ENCODE peak calls at places on chromosomes 16 and 17, in eight cellular contexts. One of them, this sample, is unnamed.

GRCh38 chr16:380837-381787 is 666 bp downstream of the PGAP6 start:
- DNase-seq in lower leg skin: no peak
- DNase-seq in left lung: no peak
- DNase-seq in right cardiac atrium: peak
- DNase-seq in heart left ventricle: peak
- DNase-seq in GM23248: peak
- DNase-seq in CD8-positive, alpha-beta memory T cell: no peak
- DNase-seq in ascending aorta: no peak
- DNase-seq in this sample: no peak

GRCh38 chr17:77385750-77386501 is 245.2 kb downstream of the SEC14L1 start:
- DNase-seq in heart left ventricle: peak
- DNase-seq in ascending aorta: no peak
- DNase-seq in CD8-positive, alpha-beta memory T cell: no peak
- DNase-seq in GM23248: peak
- DNase-seq in left lung: no peak
- DNase-seq in lower leg skin: no peak
- DNase-seq in right cardiac atrium: peak
- DNase-seq in this sample: peak

GRCh38 chr17:652310-652709 is 62.3 kb downstream of the VPS53 start:
- DNase-seq in lower leg skin: peak
- DNase-seq in left lung: no peak
- DNase-seq in GM23248: peak
- DNase-seq in right cardiac atrium: peak
- DNase-seq in heart left ventricle: peak
- DNase-seq in ascending aorta: peak
- DNase-seq in CD8-positive, alpha-beta memory T cell: no peak
- DNase-seq in this sample: no peak

GRCh38 chr17:50181155-50181554 is 15.3 kb downstream of the SGCA start:
- DNase-seq in GM23248: no peak
- DNase-seq in right cardiac atrium: peak
- DNase-seq in CD8-positive, alpha-beta memory T cell: no peak
- DNase-seq in lower leg skin: no peak
- DNase-seq in left lung: no peak
- DNase-seq in heart left ventricle: no peak
- DNase-seq in ascending aorta: no peak
- DNase-seq in this sample: no peak

GRCh38 chr17:81711814-81712467 is at the start of gene SLC25A10:
- DNase-seq in left lung: peak
- DNase-seq in right cardiac atrium: peak
- DNase-seq in CD8-positive, alpha-beta memory T cell: peak
- DNase-seq in ascending aorta: peak
- DNase-seq in heart left ventricle: peak
- DNase-seq in lower leg skin: no peak
- DNase-seq in GM23248: peak
- DNase-seq in this sample: peak

GRCh38 chr17:48711128-48711527 is 11.2 kb downstream of the PRAC1 start:
- DNase-seq in right cardiac atrium: no peak
- DNase-seq in GM23248: no peak
- DNase-seq in heart left ventricle: no peak
- DNase-seq in CD8-positive, alpha-beta memory T cell: no peak
- DNase-seq in lower leg skin: no peak
- DNase-seq in left lung: no peak
- DNase-seq in ascending aorta: no peak
- DNase-seq in this sample: no peak

GRCh38 chr16:12580809-12581208 is 222.9 kb downstream of the CPPED1 start:
- DNase-seq in right cardiac atrium: no peak
- DNase-seq in heart left ventricle: no peak
- DNase-seq in GM23248: no peak
- DNase-seq in ascending aorta: no peak
- DNase-seq in left lung: no peak
- DNase-seq in lower leg skin: no peak
- DNase-seq in CD8-positive, alpha-beta memory T cell: no peak
- DNase-seq in this sample: no peak

GRCh38 chr17:17740627-17741237 is 59.5 kb downstream of the RAI1 start:
- DNase-seq in left lung: no peak
- DNase-seq in GM23248: no peak
- DNase-seq in CD8-positive, alpha-beta memory T cell: no peak
- DNase-seq in heart left ventricle: no peak
- DNase-seq in right cardiac atrium: no peak
- DNase-seq in ascending aorta: no peak
- DNase-seq in lower leg skin: no peak
- DNase-seq in this sample: no peak

GRCh38 chr17:68732301-68732749 is 131.2 kb upstream of the FAM20A start:
- DNase-seq in GM23248: peak
- DNase-seq in right cardiac atrium: no peak
- DNase-seq in lower leg skin: no peak
- DNase-seq in CD8-positive, alpha-beta memory T cell: no peak
- DNase-seq in heart left ventricle: no peak
- DNase-seq in left lung: no peak
- DNase-seq in ascending aorta: no peak
- DNase-seq in this sample: peak

GRCh38 chr17:32746698-32747097 is 130.2 kb downstream of the MYO1D start:
- DNase-seq in CD8-positive, alpha-beta memory T cell: no peak
- DNase-seq in lower leg skin: no peak
- DNase-seq in heart left ventricle: no peak
- DNase-seq in right cardiac atrium: no peak
- DNase-seq in ascending aorta: no peak
- DNase-seq in left lung: no peak
- DNase-seq in GM23248: peak
- DNase-seq in this sample: peak

GRCh38 chr16:35506018-35506897 is 2046.8 kb downstream of the TP53TG3F start:
- DNase-seq in heart left ventricle: no peak
- DNase-seq in ascending aorta: no peak
- DNase-seq in GM23248: no peak
- DNase-seq in CD8-positive, alpha-beta memory T cell: no peak
- DNase-seq in lower leg skin: no peak
- DNase-seq in left lung: no peak
- DNase-seq in right cardiac atrium: no peak
- DNase-seq in this sample: peak

GRCh38 chr16:964696-965395 is 5.9 kb downstream of the LMF1 start:
- DNase-seq in right cardiac atrium: no peak
- DNase-seq in heart left ventricle: no peak
- DNase-seq in lower leg skin: no peak
- DNase-seq in left lung: peak
- DNase-seq in CD8-positive, alpha-beta memory T cell: peak
- DNase-seq in ascending aorta: no peak
- DNase-seq in GM23248: no peak
- DNase-seq in this sample: peak

GRCh38 chr17:44981221-44981968 is 13.3 kb upstream of the C1QL1 start:
- DNase-seq in lower leg skin: no peak
- DNase-seq in GM23248: peak
- DNase-seq in CD8-positive, alpha-beta memory T cell: no peak
- DNase-seq in heart left ventricle: no peak
- DNase-seq in right cardiac atrium: no peak
- DNase-seq in ascending aorta: no peak
- DNase-seq in left lung: no peak
- DNase-seq in this sample: peak

GRCh38 chr16:31284926-31285325 is 25.2 kb downstream of the ITGAM start:
- DNase-seq in left lung: no peak
- DNase-seq in heart left ventricle: no peak
- DNase-seq in CD8-positive, alpha-beta memory T cell: no peak
- DNase-seq in GM23248: no peak
- DNase-seq in ascending aorta: no peak
- DNase-seq in lower leg skin: no peak
- DNase-seq in right cardiac atrium: no peak
- DNase-seq in this sample: no peak

GRCh38 chr17:50843150-50843905 is 7.9 kb downstream of the WFIKKN2 start:
- DNase-seq in heart left ventricle: no peak
- DNase-seq in ascending aorta: peak
- DNase-seq in right cardiac atrium: no peak
- DNase-seq in left lung: no peak
- DNase-seq in lower leg skin: no peak
- DNase-seq in GM23248: no peak
- DNase-seq in CD8-positive, alpha-beta memory T cell: no peak
- DNase-seq in this sample: no peak

GRCh38 chr16:70737377-70738082 is 51.7 kb upstream of the MTSS2 start:
- DNase-seq in ascending aorta: peak
- DNase-seq in lower leg skin: peak
- DNase-seq in left lung: peak
- DNase-seq in heart left ventricle: peak
- DNase-seq in CD8-positive, alpha-beta memory T cell: peak
- DNase-seq in GM23248: peak
- DNase-seq in right cardiac atrium: peak
- DNase-seq in this sample: peak

GRCh38 chr17:15143524-15143923 is 121.6 kb downstream of the PMP22 start:
- DNase-seq in left lung: no peak
- DNase-seq in ascending aorta: no peak
- DNase-seq in right cardiac atrium: no peak
- DNase-seq in CD8-positive, alpha-beta memory T cell: no peak
- DNase-seq in GM23248: no peak
- DNase-seq in heart left ventricle: no peak
- DNase-seq in lower leg skin: no peak
- DNase-seq in this sample: no peak

GRCh38 chr17:38509772-38510423 is 81.6 kb downstream of the ARHGAP23 start:
- DNase-seq in heart left ventricle: no peak
- DNase-seq in ascending aorta: no peak
- DNase-seq in CD8-positive, alpha-beta memory T cell: no peak
- DNase-seq in left lung: no peak
- DNase-seq in lower leg skin: no peak
- DNase-seq in GM23248: no peak
- DNase-seq in right cardiac atrium: peak
- DNase-seq in this sample: no peak

GRCh38 chr17:38510424-38511125 is 82.3 kb downstream of the ARHGAP23 start:
- DNase-seq in right cardiac atrium: peak
- DNase-seq in CD8-positive, alpha-beta memory T cell: no peak
- DNase-seq in GM23248: no peak
- DNase-seq in lower leg skin: no peak
- DNase-seq in heart left ventricle: no peak
- DNase-seq in ascending aorta: no peak
- DNase-seq in left lung: no peak
- DNase-seq in this sample: no peak

GRCh38 chr17:38512473-38513058 is 84.3 kb downstream of the ARHGAP23 start:
- DNase-seq in right cardiac atrium: no peak
- DNase-seq in left lung: no peak
- DNase-seq in ascending aorta: no peak
- DNase-seq in heart left ventricle: no peak
- DNase-seq in GM23248: no peak
- DNase-seq in lower leg skin: no peak
- DNase-seq in CD8-positive, alpha-beta memory T cell: no peak
- DNase-seq in this sample: no peak

GRCh38 chr17:38509008-38509771 is 80.9 kb downstream of the ARHGAP23 start:
- DNase-seq in left lung: peak
- DNase-seq in lower leg skin: peak
- DNase-seq in GM23248: peak
- DNase-seq in CD8-positive, alpha-beta memory T cell: peak
- DNase-seq in right cardiac atrium: peak
- DNase-seq in ascending aorta: peak
- DNase-seq in heart left ventricle: peak
- DNase-seq in this sample: peak

DNA sequence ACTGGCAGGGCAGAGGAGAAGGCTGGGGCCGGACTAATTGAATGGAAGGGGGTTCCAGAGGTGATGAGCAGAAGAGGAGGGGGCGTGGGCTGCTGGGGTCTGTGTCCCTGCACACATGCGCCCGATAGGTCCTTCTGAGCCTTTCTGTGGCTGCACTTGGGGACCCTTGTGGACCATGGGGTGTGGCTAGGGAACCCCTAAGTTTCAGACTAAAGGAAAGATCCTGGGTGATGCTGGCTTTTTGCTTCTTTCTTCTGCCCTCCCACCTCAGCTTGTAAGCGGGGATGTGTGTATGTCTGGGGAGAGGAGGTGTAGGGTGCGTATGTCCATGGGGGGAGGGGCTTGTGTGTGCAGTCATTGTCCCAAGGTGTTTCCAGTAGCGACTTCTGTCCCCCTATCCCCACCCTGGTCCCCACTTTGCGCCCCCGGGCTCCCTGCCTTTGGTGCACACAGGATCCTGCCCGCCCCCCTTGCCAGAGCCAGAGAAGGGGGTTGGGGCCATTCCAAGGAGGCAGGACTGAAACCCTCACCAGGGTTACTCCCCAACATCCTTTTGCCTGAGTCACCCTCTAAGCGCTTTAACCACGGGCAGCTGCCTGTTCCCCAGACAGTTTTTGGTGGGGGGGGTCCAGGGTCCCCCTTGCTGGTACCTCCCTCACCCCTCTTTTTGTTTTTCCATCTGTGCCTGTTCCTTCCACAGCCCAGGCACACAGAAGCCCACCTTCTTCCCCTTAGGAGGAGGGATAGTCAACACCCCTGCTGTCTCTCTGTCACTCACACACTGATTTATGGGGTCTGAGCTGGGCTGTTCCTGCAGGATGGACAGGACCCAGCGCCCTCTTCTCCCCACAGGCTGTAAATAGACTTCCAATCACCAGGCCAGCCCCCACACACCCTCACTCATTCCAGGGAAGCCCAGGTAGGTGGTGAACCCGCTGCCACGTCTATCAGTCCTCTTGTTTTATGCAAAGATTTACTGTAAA is 83.2 kb downstream of the ARHGAP23 start:
- DNase-seq in right cardiac atrium: no peak
- DNase-seq in GM23248: peak
- DNase-seq in lower leg skin: no peak
- DNase-seq in heart left ventricle: no peak
- DNase-seq in CD8-positive, alpha-beta memory T cell: no peak
- DNase-seq in ascending aorta: no peak
- DNase-seq in left lung: no peak
- DNase-seq in this sample: peak
- H3K4me3 ChIP-seq in right cardiac atrium: no peak
- H3K4me3 ChIP-seq in GM23248: no peak
- H3K4me3 ChIP-seq in lower leg skin: no peak
- H3K4me3 ChIP-seq in heart left ventricle: no peak
- H3K4me3 ChIP-seq in CD8-positive, alpha-beta memory T cell: no peak
- H3K4me3 ChIP-seq in ascending aorta: no peak
- H3K4me3 ChIP-seq in left lung: no peak
- H3K4me3 ChIP-seq in this sample: no peak

DNA sequence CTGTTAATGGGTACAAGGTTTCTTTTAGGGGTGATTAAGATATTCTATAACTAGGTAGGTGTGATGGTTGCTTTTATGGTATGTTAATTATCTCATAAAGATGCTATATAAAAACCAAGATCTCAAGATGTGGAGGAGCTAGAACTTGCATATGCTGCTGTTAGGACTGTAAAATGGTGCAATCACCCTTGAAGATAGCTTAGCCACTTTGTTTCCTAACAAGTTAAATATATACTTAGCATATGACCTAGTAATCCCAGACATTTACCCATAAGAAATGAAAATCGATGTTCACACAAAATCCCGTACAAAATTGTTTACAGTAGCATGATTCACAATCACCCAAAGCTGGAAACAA is 25.1 kb downstream of the GGA2 start:
- DNase-seq in GM23248: no peak
- DNase-seq in right cardiac atrium: no peak
- DNase-seq in left lung: no peak
- DNase-seq in lower leg skin: no peak
- DNase-seq in heart left ventricle: no peak
- DNase-seq in CD8-positive, alpha-beta memory T cell: no peak
- DNase-seq in ascending aorta: no peak
- DNase-seq in this sample: no peak
- H3K4me3 ChIP-seq in GM23248: no peak
- H3K4me3 ChIP-seq in right cardiac atrium: no peak
- H3K4me3 ChIP-seq in left lung: no peak
- H3K4me3 ChIP-seq in lower leg skin: no peak
- H3K4me3 ChIP-seq in heart left ventricle: no peak
- H3K4me3 ChIP-seq in CD8-positive, alpha-beta memory T cell: no peak
- H3K4me3 ChIP-seq in ascending aorta: no peak
- H3K4me3 ChIP-seq in this sample: no peak

GRCh38 chr17:19495828-19496227 is 37.8 kb upstream of the SLC47A1 start:
- DNase-seq in left lung: no peak
- DNase-seq in lower leg skin: no peak
- DNase-seq in GM23248: no peak
- DNase-seq in right cardiac atrium: no peak
- DNase-seq in CD8-positive, alpha-beta memory T cell: no peak
- DNase-seq in heart left ventricle: no peak
- DNase-seq in ascending aorta: no peak
- DNase-seq in this sample: no peak
- H3K4me3 ChIP-seq in left lung: no peak
- H3K4me3 ChIP-seq in lower leg skin: no peak
- H3K4me3 ChIP-seq in GM23248: no peak
- H3K4me3 ChIP-seq in right cardiac atrium: no peak
- H3K4me3 ChIP-seq in CD8-positive, alpha-beta memory T cell: no peak
- H3K4me3 ChIP-seq in heart left ventricle: no peak
- H3K4me3 ChIP-seq in ascending aorta: no peak
- H3K4me3 ChIP-seq in this sample: no peak

GRCh38 chr16:65122974-65123845 is 1.3 kb upstream of the CDH11 start:
- DNase-seq in heart left ventricle: peak
- DNase-seq in left lung: peak
- DNase-seq in lower leg skin: peak
- DNase-seq in right cardiac atrium: peak
- DNase-seq in CD8-positive, alpha-beta memory T cell: no peak
- DNase-seq in ascending aorta: peak
- DNase-seq in GM23248: peak
- DNase-seq in this sample: peak
- H3K4me3 ChIP-seq in heart left ventricle: peak
- H3K4me3 ChIP-seq in left lung: peak
- H3K4me3 ChIP-seq in lower leg skin: peak
- H3K4me3 ChIP-seq in right cardiac atrium: peak
- H3K4me3 ChIP-seq in CD8-positive, alpha-beta memory T cell: no peak
- H3K4me3 ChIP-seq in ascending aorta: peak
- H3K4me3 ChIP-seq in GM23248: peak
- H3K4me3 ChIP-seq in this sample: peak